ENCODE peak calls at places on chromosomes 3 and 15, in four cellular contexts. One of them, this sample, is unnamed.
A peak's percentile ranks its signal among the peaks of the same experiment; 100 is the strongest.

GRCh38 chr3:5389057-5389456 is 201.6 kb downstream of the EDEM1 start:
- DNase-seq in GM20000: no peak
- DNase-seq in left ventricle myocardium inferior: no peak
- DNase-seq in lower lobe of right lung: no peak
- DNase-seq in this sample: no peak

GRCh38 chr3:138824114-138824506 is 10.6 kb downstream of the PIK3CB start:
- DNase-seq in GM20000: no peak
- DNase-seq in left ventricle myocardium inferior: no peak
- DNase-seq in lower lobe of right lung: no peak
- DNase-seq in this sample: no peak

GRCh38 chr3:5186089-5186853 is 1.2 kb upstream of the EDEM1 start:
- DNase-seq in lower lobe of right lung: no peak
- DNase-seq in GM20000: peak; percentile 52
- DNase-seq in left ventricle myocardium inferior: no peak
- DNase-seq in this sample: no peak

GRCh38 chr3:112675349-112675748 is 34.4 kb upstream of the CCDC80 start:
- DNase-seq in lower lobe of right lung: no peak
- DNase-seq in GM20000: no peak
- DNase-seq in left ventricle myocardium inferior: no peak
- DNase-seq in this sample: no peak

GRCh38 chr15:90121086-90121485 is 18.8 kb upstream of the IDH2 start:
- DNase-seq in GM20000: no peak
- DNase-seq in lower lobe of right lung: no peak
- DNase-seq in left ventricle myocardium inferior: no peak
- DNase-seq in this sample: no peak

GRCh38 chr3:160617636-160618035 is 52.3 kb upstream of the KPNA4 start:
- DNase-seq in GM20000: no peak
- DNase-seq in left ventricle myocardium inferior: no peak
- DNase-seq in lower lobe of right lung: no peak
- DNase-seq in this sample: no peak

GRCh38 chr3:46163551-46163981 is 44.5 kb downstream of the CCR1 start:
- DNase-seq in left ventricle myocardium inferior: no peak
- DNase-seq in GM20000: no peak
- DNase-seq in lower lobe of right lung: no peak
- DNase-seq in this sample: no peak

GRCh38 chr3:61903931-61904657 is 342.7 kb downstream of the PTPRG start:
- DNase-seq in lower lobe of right lung: no peak
- DNase-seq in GM20000: no peak
- DNase-seq in left ventricle myocardium inferior: peak; percentile 27
- DNase-seq in this sample: no peak

GRCh38 chr3:134636406-134636805 is 14.4 kb downstream of the KY start:
- DNase-seq in lower lobe of right lung: no peak
- DNase-seq in GM20000: no peak
- DNase-seq in left ventricle myocardium inferior: no peak
- DNase-seq in this sample: no peak

GRCh38 chr3:108474581-108474980 is 35.8 kb downstream of the MYH15 start:
- DNase-seq in GM20000: no peak
- DNase-seq in left ventricle myocardium inferior: no peak
- DNase-seq in lower lobe of right lung: no peak
- DNase-seq in this sample: no peak

GRCh38 chr15:73244333-73244732 is 124.4 kb downstream of the HCN4 start:
- DNase-seq in lower lobe of right lung: no peak
- DNase-seq in GM20000: peak; percentile 31
- DNase-seq in left ventricle myocardium inferior: no peak
- DNase-seq in this sample: no peak

GRCh38 chr3:40487172-40487571 is 10.2 kb downstream of the ZNF619 start:
- DNase-seq in lower lobe of right lung: no peak
- DNase-seq in left ventricle myocardium inferior: no peak
- DNase-seq in GM20000: no peak
- DNase-seq in this sample: no peak

GRCh38 chr3:122005033-122005565 is 16.9 kb downstream of the ILDR1 start:
- DNase-seq in GM20000: peak; percentile 61
- DNase-seq in left ventricle myocardium inferior: no peak
- DNase-seq in lower lobe of right lung: no peak
- DNase-seq in this sample: no peak

GRCh38 chr15:73284073-73284472 is 84.7 kb downstream of the HCN4 start:
- DNase-seq in GM20000: no peak
- DNase-seq in lower lobe of right lung: no peak
- DNase-seq in left ventricle myocardium inferior: no peak
- DNase-seq in this sample: no peak

GRCh38 chr3:189842681-189843602 is 211.8 kb downstream of the TP63 start:
- DNase-seq in GM20000: no peak
- DNase-seq in lower lobe of right lung: no peak
- DNase-seq in left ventricle myocardium inferior: no peak
- DNase-seq in this sample: no peak

GRCh38 chr15:66409565-66410108 is 22.9 kb downstream of the MAP2K1 start:
- DNase-seq in GM20000: no peak
- DNase-seq in lower lobe of right lung: no peak
- DNase-seq in left ventricle myocardium inferior: no peak
- DNase-seq in this sample: no peak

GRCh38 chr3:33438871-33439270 is 1.3 kb downstream of the UBP1 start:
- DNase-seq in GM20000: no peak
- DNase-seq in left ventricle myocardium inferior: no peak
- DNase-seq in lower lobe of right lung: no peak
- DNase-seq in this sample: no peak

GRCh38 chr3:105823149-105823866 is 45.5 kb downstream of the CBLB start:
- DNase-seq in lower lobe of right lung: no peak
- DNase-seq in left ventricle myocardium inferior: no peak
- DNase-seq in GM20000: no peak
- DNase-seq in this sample: no peak

GRCh38 chr3:45113625-45114050 is 32.5 kb downstream of the CDCP1 start:
- DNase-seq in lower lobe of right lung: no peak
- DNase-seq in left ventricle myocardium inferior: no peak
- DNase-seq in GM20000: no peak
- DNase-seq in this sample: no peak

GRCh38 chr3:111351334-111351733 is 190.7 kb upstream of the CD96 start:
- DNase-seq in left ventricle myocardium inferior: no peak
- DNase-seq in GM20000: no peak
- DNase-seq in lower lobe of right lung: no peak
- DNase-seq in this sample: no peak

GRCh38 chr3:23611737-23612295 is 193.9 kb upstream of the UBE2E1 start:
- DNase-seq in lower lobe of right lung: peak; percentile 60
- DNase-seq in GM20000: no peak
- DNase-seq in left ventricle myocardium inferior: peak; percentile 87
- DNase-seq in this sample: no peak

GRCh38 chr3:110799236-110799635 is 272.4 kb upstream of the NECTIN3 start:
- DNase-seq in left ventricle myocardium inferior: no peak
- DNase-seq in GM20000: no peak
- DNase-seq in lower lobe of right lung: no peak
- DNase-seq in this sample: no peak

GRCh38 chr3:99875925-99876781 is 58.5 kb downstream of the CMSS1 start:
- DNase-seq in lower lobe of right lung: peak; percentile 89
- DNase-seq in GM20000: peak; percentile 86
- DNase-seq in left ventricle myocardium inferior: peak; percentile 85
- DNase-seq in this sample: peak; percentile 86

GRCh38 chr15:70430029-70430428 is 332.3 kb upstream of the TLE3 start:
- DNase-seq in GM20000: no peak
- DNase-seq in lower lobe of right lung: no peak
- DNase-seq in left ventricle myocardium inferior: no peak
- DNase-seq in this sample: no peak

GRCh38 chr3:177357352-177358084 is 160.2 kb upstream of the TBL1XR1 start:
- DNase-seq in left ventricle myocardium inferior: no peak
- DNase-seq in GM20000: no peak
- DNase-seq in lower lobe of right lung: no peak
- DNase-seq in this sample: no peak

GRCh38 chr3:16587047-16587702 is 18.0 kb downstream of the DAZL start:
- DNase-seq in left ventricle myocardium inferior: no peak
- DNase-seq in lower lobe of right lung: no peak
- DNase-seq in GM20000: no peak
- DNase-seq in this sample: no peak
- TF ChIP-seq CTCF in left ventricle myocardium inferior: no peak
- TF ChIP-seq CTCF in lower lobe of right lung: no peak
- TF ChIP-seq CTCF in GM20000: no peak
- TF ChIP-seq CTCF in this sample: peak; percentile 37

GRCh38 chr3:124034809-124035152 is 42.9 kb upstream of the ROPN1 start:
- DNase-seq in lower lobe of right lung: no peak
- DNase-seq in left ventricle myocardium inferior: no peak
- DNase-seq in GM20000: no peak
- DNase-seq in this sample: no peak

GRCh38 chr3:124032351-124032880 is 40.5 kb upstream of the ROPN1 start:
- DNase-seq in left ventricle myocardium inferior: peak; percentile 58
- DNase-seq in lower lobe of right lung: no peak
- DNase-seq in GM20000: no peak
- DNase-seq in this sample: no peak

GRCh38 chr3:124034016-124034808 is 42.3 kb upstream of the ROPN1 start:
- DNase-seq in left ventricle myocardium inferior: peak; percentile 25
- DNase-seq in lower lobe of right lung: peak; percentile 46
- DNase-seq in GM20000: peak; percentile 42
- DNase-seq in this sample: peak; percentile 88

GRCh38 chr3:124032881-124033359 is 41.0 kb upstream of the ROPN1 start:
- DNase-seq in left ventricle myocardium inferior: peak; percentile 89
- DNase-seq in lower lobe of right lung: peak; percentile 81
- DNase-seq in GM20000: peak; percentile 93
- DNase-seq in this sample: peak; percentile 93

DNA sequence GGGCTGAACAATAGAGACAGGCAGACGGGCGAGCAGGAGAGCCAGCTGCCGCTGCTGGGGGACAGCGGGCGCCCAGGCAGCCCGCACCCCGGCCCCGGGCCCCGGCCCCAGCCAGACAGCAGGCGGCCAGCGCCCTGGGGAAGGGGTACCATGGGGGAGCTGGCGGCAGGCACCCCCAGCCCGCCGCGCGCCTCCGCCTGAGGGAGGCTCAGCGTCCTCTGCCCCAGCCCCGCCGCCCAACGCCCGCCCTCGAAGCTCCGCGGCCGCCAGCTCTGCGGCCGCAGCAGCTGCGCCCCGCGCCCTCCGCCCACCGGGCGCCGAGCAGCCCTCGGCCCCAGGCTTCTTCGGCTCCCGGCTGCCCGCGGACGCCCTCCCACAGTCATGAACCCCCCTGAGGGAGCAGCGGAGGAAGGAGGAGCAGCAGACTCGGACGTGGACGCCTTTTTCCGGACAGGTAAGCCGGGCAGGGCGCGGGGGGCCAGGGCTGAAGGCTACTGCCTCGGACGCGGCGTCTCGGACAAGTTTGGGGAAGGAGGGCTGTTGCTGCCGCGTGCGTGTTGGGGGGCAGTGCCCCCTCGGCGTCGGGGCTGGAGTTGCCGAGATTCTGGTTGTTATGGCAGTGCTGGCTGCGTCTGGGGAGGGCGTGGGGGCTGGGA is 41.6 kb upstream of the ROPN1 start:
- DNase-seq in lower lobe of right lung: peak; percentile 48
- DNase-seq in left ventricle myocardium inferior: peak; percentile 16
- DNase-seq in GM20000: peak; percentile 42
- DNase-seq in this sample: peak; percentile 86
- TF ChIP-seq CTCF in lower lobe of right lung: no peak
- TF ChIP-seq CTCF in left ventricle myocardium inferior: peak; percentile 39
- TF ChIP-seq CTCF in GM20000: no peak
- TF ChIP-seq CTCF in this sample: peak; percentile 70

GRCh38 chr3:7788881-7789280 is 712.7 kb upstream of the LMCD1 start:
- DNase-seq in GM20000: no peak
- DNase-seq in left ventricle myocardium inferior: no peak
- DNase-seq in lower lobe of right lung: no peak
- DNase-seq in this sample: no peak

GRCh38 chr3:7789324-7789723 is 712.3 kb upstream of the LMCD1 start:
- DNase-seq in left ventricle myocardium inferior: no peak
- DNase-seq in GM20000: no peak
- DNase-seq in lower lobe of right lung: no peak
- DNase-seq in this sample: no peak

GRCh38 chr3:7793786-7794185 is 707.8 kb upstream of the LMCD1 start:
- DNase-seq in lower lobe of right lung: no peak
- DNase-seq in GM20000: no peak
- DNase-seq in left ventricle myocardium inferior: no peak
- DNase-seq in this sample: no peak

DNA sequence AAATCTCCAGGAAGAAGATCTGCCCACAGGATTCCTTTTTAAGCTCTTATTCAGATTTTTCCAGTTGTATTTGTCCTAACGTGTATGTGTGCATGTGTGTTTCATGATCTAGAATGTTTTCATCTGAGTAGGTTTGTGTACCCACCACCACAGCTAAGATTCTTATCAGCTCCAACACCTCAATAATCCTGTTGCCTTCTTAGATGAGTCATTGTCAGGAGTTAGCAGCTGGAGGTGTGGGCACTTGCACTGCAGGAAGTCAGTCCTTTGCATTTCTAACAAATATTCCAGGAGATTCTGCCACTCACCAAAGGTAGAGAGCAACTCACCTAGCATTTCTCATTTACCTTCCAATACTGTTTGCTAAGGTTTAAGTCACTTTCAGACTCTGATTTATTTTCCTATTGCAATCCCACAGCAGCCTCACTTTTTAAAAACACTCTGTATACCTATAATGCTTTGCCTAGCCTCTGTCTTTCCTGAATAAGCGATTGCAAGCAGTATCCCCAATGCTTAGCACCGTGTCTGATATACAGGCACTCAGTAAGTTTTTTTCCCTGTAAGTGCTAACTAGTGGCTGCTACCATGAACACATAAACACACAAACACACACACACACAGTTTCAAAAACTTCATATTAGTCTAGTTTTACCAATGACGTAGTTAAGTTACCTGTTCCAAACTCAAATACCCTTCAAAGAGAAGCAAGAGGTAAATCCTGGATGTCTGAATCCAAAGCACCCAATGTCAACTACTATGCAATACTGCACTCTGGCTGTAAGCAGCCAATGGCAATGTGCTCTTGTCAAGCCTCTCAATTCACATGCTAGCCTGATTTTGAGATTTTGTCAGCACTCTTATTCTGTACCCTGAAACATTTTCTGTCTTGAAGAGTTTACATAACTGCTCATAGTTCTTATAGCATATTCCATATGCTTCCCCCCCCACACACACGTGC is 713.5 kb upstream of the LMCD1 start:
- DNase-seq in left ventricle myocardium inferior: no peak
- DNase-seq in GM20000: no peak
- DNase-seq in lower lobe of right lung: no peak
- DNase-seq in this sample: no peak
- TF ChIP-seq CTCF in left ventricle myocardium inferior: no peak
- TF ChIP-seq CTCF in GM20000: no peak
- TF ChIP-seq CTCF in lower lobe of right lung: peak; percentile 24
- TF ChIP-seq CTCF in this sample: no peak

DNA sequence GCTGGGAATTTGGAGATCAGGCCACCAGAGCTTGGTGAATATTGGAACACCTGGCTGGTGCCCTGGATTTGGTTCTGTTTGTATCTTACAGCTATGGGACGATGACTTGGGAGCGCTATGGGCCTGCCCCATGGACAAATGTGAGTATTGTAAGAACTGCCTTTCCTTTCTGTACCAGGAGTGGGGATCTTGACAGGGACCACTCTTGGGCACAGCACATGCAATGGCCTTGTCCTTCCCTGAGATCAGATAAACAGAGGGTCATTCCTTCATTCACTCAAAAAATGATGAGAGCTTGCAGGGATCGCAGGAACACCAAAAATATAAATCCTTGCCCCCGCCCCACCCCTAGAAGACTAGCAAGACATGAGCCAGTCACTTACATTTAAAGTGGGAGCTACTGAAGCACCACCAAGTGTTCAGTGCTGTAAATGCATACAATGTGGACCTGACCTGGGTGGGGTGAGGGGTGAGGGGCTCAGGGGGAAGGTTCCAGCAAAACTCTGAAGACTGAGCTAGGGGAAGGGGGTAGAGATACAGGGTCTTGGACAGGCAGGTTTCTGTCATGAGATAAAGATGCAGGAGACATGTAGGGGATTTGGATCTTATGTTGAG is 2.7 kb upstream of the CRELD1 start:
- DNase-seq in left ventricle myocardium inferior: no peak
- DNase-seq in lower lobe of right lung: no peak
- DNase-seq in GM20000: peak; percentile 64
- DNase-seq in this sample: no peak
- TF ChIP-seq CTCF in left ventricle myocardium inferior: no peak
- TF ChIP-seq CTCF in lower lobe of right lung: no peak
- TF ChIP-seq CTCF in GM20000: peak; percentile 32
- TF ChIP-seq CTCF in this sample: peak; percentile 58

This sample was measured in chondrocyte.